ENCODE peak calls at places on chromosomes 5 and 9, in four cellular contexts. F, K, G and D are unnamed samples.

GRCh38 chr9:113012492-113012891 is 500 bp upstream of the ZNF883 start:
- DNase-seq in F (no peak), G (no peak), K (no peak), D (no peak)

GRCh38 chr5:140207250-140207954 is 32.4 kb downstream of the CYSTM1 start:
- DNase-seq in K (no peak), G (no peak), F (no peak), D (no peak)

GRCh38 chr5:171989946-171990712 is 16.3 kb downstream of the FBXW11 start:
- DNase-seq in G (no peak), K (no peak), F (no peak), D (no peak)

GRCh38 chr9:34744295-34745221 is 34.6 kb upstream of the CCL21 start:
- DNase-seq in G (peak), F (no peak), K (peak), D (no peak)

GRCh38 chr9:123287639-123288038 is 19.3 kb upstream of the STRBP start:
- DNase-seq in K (no peak), G (no peak), F (no peak), D (no peak)

GRCh38 chr5:16572289-16573015 is 44.3 kb downstream of the RETREG1 start:
- DNase-seq in G (no peak), F (no peak), K (no peak), D (no peak)

GRCh38 chr5:125262782-125263181 is 516.3 kb upstream of the ZNF608 start:
- DNase-seq in G (no peak), F (no peak), K (no peak), D (no peak)

GRCh38 chr5:178155065-178155464 is 1.4 kb upstream of the NHP2 start:
- DNase-seq in F (no peak), K (no peak), G (no peak), D (no peak)

GRCh38 chr9:111036068-111036789 is 2.0 kb downstream of the LPAR1 start:
- DNase-seq in K (peak), F (peak), G (peak), D (peak)

GRCh38 chr9:3080951-3081350 is 237.1 kb upstream of the PUM3 start:
- DNase-seq in F (no peak), K (no peak), G (no peak), D (no peak)

DNA sequence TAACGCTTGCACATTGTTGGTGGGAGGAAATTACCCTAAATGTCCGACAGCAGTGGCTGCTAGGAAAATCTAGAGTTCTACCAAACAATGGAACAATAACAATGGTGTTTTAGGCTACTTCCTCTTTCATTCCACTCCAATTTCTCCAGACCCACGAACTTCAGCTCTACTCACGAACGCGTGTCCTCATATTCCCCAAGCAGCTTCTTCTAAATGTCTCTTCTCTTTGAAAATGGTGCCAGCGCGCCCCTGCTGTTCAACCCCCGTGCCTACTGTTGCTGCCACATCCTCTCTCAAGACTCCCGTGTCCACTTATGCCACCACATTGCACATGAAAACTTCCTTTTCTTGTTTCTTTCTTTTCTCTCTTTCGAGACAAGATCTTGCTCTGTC is 25.6 kb downstream of the OR2V2 start:
- DNase-seq in G (no peak), K (no peak), F (no peak), D (no peak)
- TF ChIP-seq CTCF in G (no peak), K (no peak), F (no peak), D (no peak)

GRCh38 chr5:135834639-135835529 is at the start of gene SLC25A48:
- DNase-seq in F (peak), G (peak), K (no peak), D (peak)
- TF ChIP-seq CTCF in F (no peak), G (no peak), K (peak), D (peak)

DNA sequence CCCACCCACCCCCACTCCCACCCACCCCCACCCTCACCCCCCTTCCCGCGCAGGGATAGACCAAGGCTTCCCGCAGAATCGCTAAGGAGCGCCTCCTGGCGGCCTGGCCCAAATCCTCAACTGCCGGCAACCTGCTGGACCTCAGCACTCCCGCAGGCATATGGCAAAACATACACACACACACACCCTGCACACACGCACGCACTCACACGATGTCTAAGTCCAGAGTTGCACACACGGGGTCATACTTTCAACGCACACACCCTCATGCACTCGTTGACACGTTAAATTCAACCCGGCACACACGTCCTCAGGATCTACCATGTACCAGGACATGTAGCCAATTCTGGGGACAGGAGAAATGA is 1.7 kb downstream of the CPLX2 start:
- DNase-seq in G (no peak), K (no peak), F (no peak), D (peak)
- TF ChIP-seq CTCF in G (no peak), K (peak), F (no peak), D (peak)

DNA sequence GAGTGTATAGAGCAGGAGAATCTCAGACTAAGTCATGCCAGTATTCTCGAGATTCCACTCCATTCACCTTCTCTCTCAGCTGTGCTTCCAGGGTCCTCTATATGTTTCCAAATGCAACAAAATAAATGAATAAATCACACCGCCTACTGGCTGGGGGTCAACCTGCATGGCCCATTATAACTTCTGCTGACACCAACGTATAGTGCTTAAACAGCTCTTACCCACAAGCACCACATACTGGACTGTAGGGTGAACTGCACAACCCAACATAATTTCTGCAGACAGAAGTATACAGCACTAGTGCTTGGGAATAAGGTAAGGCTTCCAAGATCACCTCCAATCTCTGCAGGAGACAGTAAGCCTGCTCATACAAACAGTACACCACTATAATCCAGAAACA is 33.1 kb upstream of the HTR4 start:
- DNase-seq in F (no peak), K (peak), G (no peak), D (peak)
- TF ChIP-seq CTCF in F (peak), K (peak), G (no peak), D (peak)

GRCh38 chr5:1888541-1889251 is 6.0 kb upstream of the IRX4 start:
- DNase-seq in K (no peak), G (no peak), F (no peak), D (no peak)
- TF ChIP-seq CTCF in K (no peak), G (no peak), F (no peak), D (no peak)

GRCh38 chr5:6701500-6701899 is 11.7 kb upstream of the TENT4A start:
- DNase-seq in K (no peak), G (no peak), F (no peak), D (no peak)
- TF ChIP-seq CTCF in K (no peak), G (no peak), F (no peak), D (no peak)

GRCh38 chr5:173848986-173849596 is 39.1 kb upstream of the CPEB4 start:
- DNase-seq in F (no peak), G (no peak), K (no peak), D (no peak)

GRCh38 chr5:173850664-173851063 is 37.5 kb upstream of the CPEB4 start:
- DNase-seq in G (no peak), K (no peak), F (no peak), D (no peak)

GRCh38 chr5:173847102-173847501 is 41.0 kb upstream of the CPEB4 start:
- DNase-seq in K (no peak), F (no peak), G (no peak), D (no peak)

GRCh38 chr5:173851595-173852248 is 36.4 kb upstream of the CPEB4 start:
- DNase-seq in F (no peak), G (no peak), K (no peak), D (no peak)

GRCh38 chr5:173849908-173850307 is 38.2 kb upstream of the CPEB4 start:
- DNase-seq in F (no peak), K (no peak), G (no peak), D (no peak)
- TF ChIP-seq CTCF in F (no peak), K (no peak), G (no peak), D (no peak)